ENCODE peak calls at places on chromosomes 4 and X, in eight cellular contexts. V, S, L, H, N, E, J and A are unnamed samples.

GRCh38 chrX:150429577-150429976 is 66.5 kb downstream of the MAMLD1 start:
- DNase-seq in V (peak; percentile 77), S (no peak), L (no peak), H (no peak), N (peak; percentile 60), E (no peak), J (peak; percentile 67), A (no peak)

GRCh38 chrX:10722804-10723364 is 102.5 kb upstream of the MID1 start:
- DNase-seq in V (peak; percentile 80), S (peak; percentile 66), L (no peak), H (peak; percentile 62), N (peak; percentile 39), E (peak; percentile 58), J (no peak), A (no peak)

GRCh38 chrX:119512145-119512800 is 44.0 kb downstream of the SLC25A5 start:
- DNase-seq in V (peak; percentile 75), S (peak; percentile 76), L (no peak), H (peak; percentile 18), N (peak; percentile 53), E (peak; percentile 72), J (peak; percentile 78), A (no peak)

GRCh38 chr4:4696521-4696920 is 154.7 kb upstream of the STX18 start:
- DNase-seq in V (no peak), S (no peak), L (no peak), H (no peak), N (no peak), E (no peak), J (no peak), A (no peak)

GRCh38 chr4:38948551-38948950 is 80.9 kb downstream of the FAM114A1 start:
- DNase-seq in V (peak; percentile 97), S (no peak), L (no peak), H (no peak), N (peak; percentile 76), E (no peak), J (peak; percentile 87), A (no peak)

GRCh38 chr4:186643501-186644315 is 79.9 kb downstream of the FAT1 start:
- DNase-seq in V (peak; percentile 67), S (peak; percentile 18), L (no peak), H (no peak), N (peak; percentile 45), E (no peak), J (peak; percentile 82), A (no peak)

GRCh38 chrX:109952050-109952449 is 50.9 kb upstream of the TMEM164 start:
- DNase-seq in V (peak; percentile 5), S (peak; percentile 12), L (no peak), H (no peak), N (no peak), E (peak; percentile 41), J (peak; percentile 89), A (no peak)

GRCh38 chrX:16212436-16212835 is 45.2 kb downstream of the MAGEB17 start:
- DNase-seq in V (peak; percentile 45), S (peak; percentile 35), L (no peak), H (no peak), N (no peak), E (no peak), J (no peak), A (no peak)

GRCh38 chr4:97152159-97152558 is 991.1 kb downstream of the STPG2 start:
- DNase-seq in V (no peak), S (no peak), L (no peak), H (no peak), N (no peak), E (no peak), J (no peak), A (no peak)

GRCh38 chr4:41334182-41334581 is 77.5 kb downstream of the UCHL1 start:
- DNase-seq in V (no peak), S (peak; percentile 56), L (no peak), H (no peak), N (no peak), E (peak; percentile 54), J (peak; percentile 85), A (no peak)

DNA sequence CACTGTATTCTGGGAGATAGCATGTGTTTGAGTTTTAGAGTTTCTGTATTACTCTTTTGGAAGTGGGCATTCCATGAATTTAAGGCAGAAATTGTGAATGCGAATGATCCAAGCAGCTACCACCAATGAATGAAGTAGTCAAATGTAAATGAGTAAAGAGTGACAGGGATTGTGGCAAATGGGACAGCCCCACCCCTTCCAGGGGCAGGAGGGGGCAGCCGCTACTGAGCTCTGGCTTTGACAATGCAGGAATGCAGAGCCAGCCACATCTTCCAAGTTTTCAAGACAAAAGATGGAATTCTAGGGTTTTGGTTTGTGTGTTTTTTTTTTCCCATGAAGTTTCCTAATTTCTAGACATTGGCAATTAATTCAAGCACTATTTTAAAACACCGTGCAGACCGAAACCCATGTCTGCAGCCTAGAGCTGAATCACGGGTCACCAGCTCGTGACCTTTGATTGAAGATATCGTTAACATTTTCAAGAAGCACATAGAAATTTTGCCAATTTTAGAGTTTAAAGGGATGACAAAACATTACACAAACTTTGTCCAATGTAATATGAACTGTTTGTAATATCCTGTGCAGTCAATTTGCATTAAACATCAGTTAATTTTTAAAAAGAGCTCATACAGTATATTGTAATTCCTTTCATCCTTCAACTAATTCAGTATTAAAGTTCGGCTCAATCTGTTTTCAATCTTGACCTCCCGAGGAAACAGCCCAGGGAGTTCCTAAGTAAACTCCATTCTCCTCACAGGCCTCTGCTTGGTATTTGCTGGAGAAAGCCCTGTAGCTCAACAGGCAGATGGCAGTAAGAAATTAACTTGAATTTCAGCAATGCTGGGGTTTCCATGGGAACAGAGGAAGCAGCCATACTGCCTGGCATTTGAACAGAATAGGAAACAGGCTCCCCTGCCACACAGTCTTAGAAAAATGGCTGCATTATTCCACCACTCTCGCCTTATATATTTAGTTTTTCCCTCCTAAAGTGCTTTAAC is 83.4 kb downstream of the UCHL1 start:
- DNase-seq in V (peak; percentile 68), S (peak; percentile 24), L (no peak), H (peak; percentile 41), N (peak; percentile 71), E (peak; percentile 38), J (no peak), A (no peak)
- TF ChIP-seq CTCF in V (no peak), S (no peak), L (peak; percentile 31), H (no peak), N (peak; percentile 20), E (no peak), J (no peak), A (no peak)

DNA sequence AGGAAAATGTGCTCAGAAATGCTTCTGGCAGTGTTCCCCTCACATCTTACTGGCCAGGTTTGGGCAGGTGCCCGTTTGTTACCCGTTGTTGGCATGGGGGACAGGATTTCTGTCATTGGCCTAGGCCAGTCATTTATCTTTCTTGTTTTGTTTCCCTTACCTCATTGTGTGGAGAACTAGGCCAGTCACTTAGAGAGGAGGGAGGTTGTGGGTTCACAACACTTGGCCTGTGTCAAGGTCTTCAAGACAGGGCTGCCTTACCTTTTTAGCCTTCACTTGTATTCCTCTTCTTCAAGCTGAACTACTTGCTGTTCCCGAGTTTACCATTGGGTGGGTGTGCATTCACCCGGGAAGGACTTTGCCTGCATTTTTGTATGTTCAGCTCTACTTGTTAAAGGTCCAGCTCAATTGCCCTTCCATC is 17.7 kb downstream of the SNX25 start:
- DNase-seq in V (no peak), S (no peak), L (no peak), H (no peak), N (no peak), E (peak; percentile 43), J (no peak), A (no peak)
- TF ChIP-seq CTCF in V (peak; percentile 36), S (no peak), L (no peak), H (peak; percentile 24), N (no peak), E (no peak), J (no peak), A (peak; percentile 24)

GRCh38 chr4:83389037-83389755 is 54.5 kb upstream of the HPSE start:
- DNase-seq in V (no peak), S (no peak), L (no peak), H (no peak), N (no peak), E (peak; percentile 20), J (no peak), A (no peak)

GRCh38 chr4:83386931-83387897 is 52.6 kb upstream of the HPSE start:
- DNase-seq in V (peak; percentile 17), S (no peak), L (no peak), H (no peak), N (no peak), E (peak; percentile 14), J (no peak), A (no peak)

GRCh38 chr4:83389756-83390505 is 55.3 kb upstream of the HPSE start:
- DNase-seq in V (no peak), S (no peak), L (no peak), H (no peak), N (no peak), E (no peak), J (no peak), A (no peak)

GRCh38 chr4:83390965-83391364 is 56.3 kb upstream of the HPSE start:
- DNase-seq in V (no peak), S (no peak), L (no peak), H (no peak), N (no peak), E (no peak), J (no peak), A (no peak)

GRCh38 chr4:83387922-83388676 is 53.5 kb upstream of the HPSE start:
- DNase-seq in V (peak; percentile 11), S (no peak), L (no peak), H (no peak), N (no peak), E (no peak), J (no peak), A (no peak)
- TF ChIP-seq CTCF in V (no peak), S (no peak), L (no peak), H (no peak), N (no peak), E (no peak), J (no peak), A (no peak)

DNA sequence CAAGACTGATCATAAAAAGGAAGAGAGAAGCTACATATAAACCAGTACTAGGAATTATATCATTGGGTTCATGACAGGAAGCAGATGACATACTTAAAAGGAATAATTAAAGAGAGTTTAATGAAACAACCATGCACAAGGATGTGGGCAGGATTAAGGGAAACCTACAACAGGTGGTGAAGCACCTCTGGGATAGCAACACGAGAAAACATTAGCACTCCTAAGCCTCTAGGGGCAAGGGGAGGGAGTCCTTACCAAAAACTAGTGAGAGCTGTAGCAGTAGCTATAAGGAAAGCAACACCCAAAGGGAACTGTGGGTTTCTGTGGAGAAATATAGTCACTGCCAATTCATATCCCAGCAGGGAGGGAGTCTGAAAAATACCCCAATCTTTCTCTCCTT is 7.2 kb upstream of the THOC2 start:
- DNase-seq in V (no peak), S (no peak), L (no peak), H (no peak), N (no peak), E (no peak), J (no peak), A (no peak)
- TF ChIP-seq CTCF in V (no peak), S (no peak), L (no peak), H (no peak), N (no peak), E (no peak), J (no peak), A (no peak)

GRCh38 chr4:157040380-157040779 is 35.6 kb upstream of the GLRB start:
- DNase-seq in V (peak; percentile 60), S (no peak), L (no peak), H (no peak), N (no peak), E (no peak), J (no peak), A (no peak)

GRCh38 chr4:157045507-157046127 is 30.3 kb upstream of the GLRB start:
- DNase-seq in V (peak; percentile 79), S (peak; percentile 43), L (no peak), H (no peak), N (peak; percentile 70), E (peak; percentile 21), J (peak; percentile 52), A (no peak)

GRCh38 chr4:157048248-157048647 is 27.7 kb upstream of the GLRB start:
- DNase-seq in V (peak; percentile 96), S (no peak), L (no peak), H (no peak), N (peak; percentile 80), E (no peak), J (no peak), A (no peak)

GRCh38 chr4:157043131-157043530 is 32.8 kb upstream of the GLRB start:
- DNase-seq in V (peak; percentile 18), S (peak; percentile 5), L (no peak), H (no peak), N (peak; percentile 25), E (no peak), J (no peak), A (no peak)
- TF ChIP-seq CTCF in V (no peak), S (no peak), L (no peak), H (no peak), N (peak; percentile 32), E (no peak), J (no peak), A (peak; percentile 39)